ENCODE peak calls at places on chromosome 6, in ten cellular contexts. K is A549, S is neural progenitor cell, J is heart right ventricle, E is H9, I is left lung, A is pancreas, Q is AG10803, F is PC-3, M is stomach. U is an unnamed sample.

GRCh38 chr6:110098511-110099116 is 80.9 kb downstream of the WASF1 start:
- DNase-seq in Q (no peak), S (no peak), K (no peak), A (no peak), M (no peak), F (no peak), J (no peak), E (no peak), I (no peak), U (no peak)

GRCh38 chr6:148455225-148455624 is 112.6 kb downstream of the SASH1 start:
- DNase-seq in E (no peak), A (no peak), Q (no peak), M (no peak), S (no peak), J (no peak), F (no peak), I (no peak), K (no peak), U (no peak)

GRCh38 chr6:180295-180694 is 112.0 kb upstream of the DUSP22 start:
- DNase-seq in S (no peak), E (no peak), J (no peak), K (no peak), Q (no peak), M (no peak), F (no peak), I (no peak), A (no peak), U (no peak)

GRCh38 chr6:118316796-118317384 is 231.2 kb upstream of the PLN start:
- DNase-seq in F (no peak), I (no peak), K (no peak), Q (no peak), E (no peak), M (no peak), S (no peak), J (no peak), A (no peak), U (no peak)

GRCh38 chr6:112289039-112289566 is 34.7 kb upstream of the LAMA4 start:
- DNase-seq in K (no peak), A (no peak), I (no peak), E (no peak), F (no peak), Q (peak; percentile 92), J (peak; percentile 61), M (no peak), S (peak; percentile 33), U (no peak)

GRCh38 chr6:127868338-127868737 is 32.5 kb downstream of the THEMIS start:
- DNase-seq in K (no peak), F (peak; percentile 33), E (no peak), S (no peak), I (no peak), Q (peak; percentile 34), A (no peak), J (no peak), M (no peak), U (no peak)

GRCh38 chr6:30513451-30513850 is 24.1 kb downstream of the HLA-E start:
- DNase-seq in K (no peak), Q (no peak), I (no peak), A (no peak), M (no peak), S (no peak), E (no peak), J (no peak), F (no peak), U (no peak)

GRCh38 chr6:77561768-77562314 is 91.0 kb upstream of the MEI4 start:
- DNase-seq in S (no peak), E (no peak), M (no peak), J (no peak), A (no peak), K (no peak), Q (no peak), F (no peak), I (no peak), U (no peak)

GRCh38 chr6:41371461-41371991 is 36.1 kb downstream of the NCR2 start:
- DNase-seq in M (peak; percentile 70), K (no peak), F (no peak), Q (peak; percentile 55), S (peak; percentile 86), J (peak; percentile 55), I (peak; percentile 80), E (peak; percentile 73), A (peak; percentile 68), U (peak; percentile 70)

GRCh38 chr6:32244946-32245398 is 21.1 kb upstream of the NOTCH4 start:
- DNase-seq in K (peak; percentile 44), Q (peak; percentile 70), S (peak; percentile 82), F (peak; percentile 83), J (peak; percentile 86), I (peak; percentile 90), E (peak; percentile 77), M (peak; percentile 71), A (peak; percentile 87), U (peak; percentile 90)

GRCh38 chr6:31952890-31953289 is 5.9 kb downstream of the NELFE start:
- DNase-seq in F (no peak), K (no peak), Q (no peak), A (no peak), S (no peak), J (no peak), I (peak; percentile 25), M (no peak), E (no peak), U (no peak)

GRCh38 chr6:43405354-43405753 is 22.0 kb upstream of the ABCC10 start:
- DNase-seq in F (peak; percentile 56), I (no peak), A (no peak), M (no peak), J (no peak), K (no peak), Q (no peak), E (no peak), S (no peak), U (no peak)

GRCh38 chr6:63598251-63599036 is 26.2 kb downstream of the LOC128125822 start:
- DNase-seq in E (peak; percentile 80), J (peak; percentile 49), S (peak; percentile 83), I (no peak), K (peak; percentile 73), F (peak; percentile 65), M (peak; percentile 72), A (peak; percentile 60), Q (peak; percentile 36), U (peak; percentile 68)
- TF ChIP-seq CTCF in E (peak; percentile 84), J (peak; percentile 88), S (peak; percentile 83), I (peak; percentile 79), K (peak; percentile 61), F (peak; percentile 80), M (peak; percentile 92), A (peak; percentile 68), Q (peak; percentile 97), U (peak; percentile 78)

DNA sequence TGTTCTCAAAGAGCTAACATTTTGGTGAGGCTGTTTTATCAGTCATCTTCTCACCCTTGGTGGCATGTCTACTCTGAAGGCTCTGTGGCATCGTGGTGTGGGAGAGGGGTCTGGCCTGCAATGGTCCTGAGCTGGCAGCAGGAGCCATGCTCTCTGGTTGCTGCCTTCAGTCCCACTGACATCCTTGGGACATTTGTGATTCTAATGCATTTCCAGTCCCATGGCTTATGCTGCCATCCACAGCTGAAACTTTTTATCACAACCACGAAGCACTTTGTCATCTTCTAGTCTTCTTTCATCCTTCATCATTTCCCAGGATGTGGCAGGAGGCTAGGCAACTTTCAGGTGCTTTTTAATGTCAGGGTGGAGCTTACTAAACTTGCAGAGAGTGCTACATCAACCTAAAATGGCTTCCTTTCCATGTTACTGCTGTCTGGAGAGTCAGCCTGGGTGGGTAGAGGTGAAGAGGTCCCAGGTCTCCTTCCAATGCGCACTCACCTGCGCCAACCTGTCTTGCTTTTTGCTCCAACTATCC is 77.1 kb downstream of the GPR63 start:
- DNase-seq in M (no peak), E (no peak), J (no peak), Q (no peak), A (no peak), S (no peak), F (no peak), I (no peak), K (no peak), U (no peak)
- TF ChIP-seq CTCF in M (no peak), E (no peak), J (no peak), Q (no peak), A (no peak), S (peak; percentile 9), F (no peak), I (no peak), K (no peak), U (no peak)

DNA sequence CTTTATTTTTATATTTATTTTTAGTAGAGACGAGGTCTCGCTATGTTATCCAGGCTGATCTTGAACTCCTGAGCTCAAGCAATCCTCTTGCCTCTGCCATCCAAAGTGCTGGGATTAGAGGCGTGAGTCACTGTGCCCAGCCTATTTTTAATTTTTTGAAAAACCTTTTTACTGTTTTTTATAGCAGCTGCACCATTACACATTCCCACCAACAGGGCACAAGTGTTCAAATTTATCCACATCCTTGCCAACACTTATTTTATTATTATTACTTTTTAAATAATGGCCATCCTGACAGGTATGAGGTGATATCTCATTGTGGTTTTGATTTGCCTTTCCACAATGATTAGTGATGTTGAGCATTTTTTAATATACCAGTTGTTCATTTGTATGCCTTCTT is 42.5 kb downstream of the PACSIN1 start:
- DNase-seq in J (no peak), F (no peak), S (no peak), I (no peak), M (no peak), Q (no peak), A (no peak), K (no peak), E (no peak), U (no peak)
- TF ChIP-seq CTCF in J (no peak), F (peak; percentile 20), S (no peak), I (no peak), M (no peak), Q (no peak), A (no peak), K (no peak), E (peak; percentile 27), U (no peak)

GRCh38 chr6:156410649-156411048 is 366.5 kb upstream of the ARID1B start:
- DNase-seq in I (no peak), Q (no peak), E (no peak), K (no peak), M (no peak), F (peak; percentile 28), J (no peak), A (no peak), S (no peak), U (no peak)
- TF ChIP-seq CTCF in I (no peak), Q (no peak), E (peak; percentile 52), K (no peak), M (no peak), F (peak; percentile 34), J (peak; percentile 21), A (no peak), S (peak; percentile 31), U (peak; percentile 27)

GRCh38 chr6:70289299-70289698 is 13.6 kb downstream of the COL9A1 start:
- DNase-seq in K (peak; percentile 11), F (no peak), I (no peak), Q (no peak), J (no peak), A (no peak), M (no peak), E (no peak), S (peak; percentile 8), U (no peak)
- TF ChIP-seq CTCF in K (peak; percentile 9), F (peak; percentile 29), I (no peak), Q (no peak), J (no peak), A (no peak), M (no peak), E (peak; percentile 50), S (peak; percentile 36), U (no peak)